ENCODE peak calls at places on chromosomes 3 and 15, in ten cellular contexts. One of them, this sample, is unnamed. For H3K4me1 and H3K36me3, the result is how much of the 10 kb centered on the place peaks cover.

GRCh38 chr3:23809840-23810341 is 4.1 kb downstream of the UBE2E1 start:
- DNase-seq in psoas muscle: no peak
- DNase-seq in upper lobe of right lung: no peak
- DNase-seq in lung: no peak
- DNase-seq in Panc1: no peak
- DNase-seq in transverse colon: no peak
- DNase-seq in endothelial cell of umbilical vein: peak
- DNase-seq in heart right ventricle: no peak
- DNase-seq in IMR-90: no peak
- DNase-seq in effector memory CD4-positive, alpha-beta T cell: no peak
- DNase-seq in this sample: no peak

GRCh38 chr3:58722526-58722925 is 56.0 kb upstream of the FAM3D start:
- DNase-seq in effector memory CD4-positive, alpha-beta T cell: no peak
- DNase-seq in psoas muscle: no peak
- DNase-seq in transverse colon: no peak
- DNase-seq in Panc1: no peak
- DNase-seq in IMR-90: peak
- DNase-seq in endothelial cell of umbilical vein: no peak
- DNase-seq in lung: no peak
- DNase-seq in upper lobe of right lung: no peak
- DNase-seq in heart right ventricle: no peak
- DNase-seq in this sample: no peak

GRCh38 chr15:95470997-95471692 is 859.4 kb upstream of the NR2F2 start:
- DNase-seq in lung: no peak
- DNase-seq in IMR-90: peak
- DNase-seq in Panc1: no peak
- DNase-seq in psoas muscle: no peak
- DNase-seq in heart right ventricle: peak
- DNase-seq in transverse colon: no peak
- DNase-seq in effector memory CD4-positive, alpha-beta T cell: no peak
- DNase-seq in upper lobe of right lung: no peak
- DNase-seq in endothelial cell of umbilical vein: peak
- DNase-seq in this sample: no peak

GRCh38 chr3:122382888-122383666 is at the start of gene MIX23:
- DNase-seq in psoas muscle: peak
- DNase-seq in endothelial cell of umbilical vein: peak
- DNase-seq in transverse colon: peak
- DNase-seq in effector memory CD4-positive, alpha-beta T cell: peak
- DNase-seq in upper lobe of right lung: peak
- DNase-seq in Panc1: peak
- DNase-seq in IMR-90: peak
- DNase-seq in lung: peak
- DNase-seq in heart right ventricle: peak
- DNase-seq in this sample: peak

GRCh38 chr3:160921020-160921635 is 165.1 kb downstream of the PPM1L start:
- DNase-seq in endothelial cell of umbilical vein: peak
- DNase-seq in psoas muscle: peak
- DNase-seq in upper lobe of right lung: no peak
- DNase-seq in IMR-90: peak
- DNase-seq in effector memory CD4-positive, alpha-beta T cell: no peak
- DNase-seq in heart right ventricle: no peak
- DNase-seq in lung: no peak
- DNase-seq in transverse colon: no peak
- DNase-seq in Panc1: no peak
- DNase-seq in this sample: no peak

GRCh38 chr3:119175869-119176756 is 2.7 kb downstream of the UPK1B start:
- DNase-seq in lung: no peak
- DNase-seq in IMR-90: peak
- DNase-seq in effector memory CD4-positive, alpha-beta T cell: no peak
- DNase-seq in transverse colon: peak
- DNase-seq in psoas muscle: peak
- DNase-seq in heart right ventricle: no peak
- DNase-seq in endothelial cell of umbilical vein: no peak
- DNase-seq in upper lobe of right lung: no peak
- DNase-seq in Panc1: peak
- DNase-seq in this sample: no peak

GRCh38 chr15:101264911-101265641 is 12.2 kb downstream of the SELENOS start:
- DNase-seq in endothelial cell of umbilical vein: no peak
- DNase-seq in IMR-90: no peak
- DNase-seq in transverse colon: peak
- DNase-seq in heart right ventricle: no peak
- DNase-seq in psoas muscle: no peak
- DNase-seq in upper lobe of right lung: no peak
- DNase-seq in Panc1: no peak
- DNase-seq in lung: no peak
- DNase-seq in effector memory CD4-positive, alpha-beta T cell: no peak
- DNase-seq in this sample: no peak

GRCh38 chr3:126539558-126540250 is 15.7 kb downstream of the CHST13 start:
- DNase-seq in Panc1: no peak
- DNase-seq in heart right ventricle: no peak
- DNase-seq in transverse colon: peak
- DNase-seq in effector memory CD4-positive, alpha-beta T cell: no peak
- DNase-seq in IMR-90: no peak
- DNase-seq in lung: no peak
- DNase-seq in psoas muscle: no peak
- DNase-seq in endothelial cell of umbilical vein: no peak
- DNase-seq in upper lobe of right lung: peak
- DNase-seq in this sample: no peak

GRCh38 chr3:133238015-133238414 is 161.8 kb upstream of the BFSP2 start:
- DNase-seq in endothelial cell of umbilical vein: no peak
- DNase-seq in effector memory CD4-positive, alpha-beta T cell: no peak
- DNase-seq in IMR-90: peak
- DNase-seq in psoas muscle: no peak
- DNase-seq in upper lobe of right lung: no peak
- DNase-seq in lung: no peak
- DNase-seq in transverse colon: no peak
- DNase-seq in Panc1: no peak
- DNase-seq in heart right ventricle: no peak
- DNase-seq in this sample: no peak

GRCh38 chr3:14304101-14305045 is 98.0 kb upstream of the SLC6A6 start:
- DNase-seq in endothelial cell of umbilical vein: no peak
- DNase-seq in heart right ventricle: no peak
- DNase-seq in transverse colon: no peak
- DNase-seq in effector memory CD4-positive, alpha-beta T cell: no peak
- DNase-seq in Panc1: no peak
- DNase-seq in IMR-90: no peak
- DNase-seq in upper lobe of right lung: no peak
- DNase-seq in psoas muscle: no peak
- DNase-seq in lung: no peak
- DNase-seq in this sample: no peak

GRCh38 chr3:110808630-110809029 is 263.0 kb upstream of the NECTIN3 start:
- DNase-seq in psoas muscle: no peak
- DNase-seq in Panc1: no peak
- DNase-seq in IMR-90: no peak
- DNase-seq in endothelial cell of umbilical vein: no peak
- DNase-seq in effector memory CD4-positive, alpha-beta T cell: no peak
- DNase-seq in lung: no peak
- DNase-seq in upper lobe of right lung: no peak
- DNase-seq in heart right ventricle: no peak
- DNase-seq in transverse colon: no peak
- DNase-seq in this sample: no peak

GRCh38 chr15:48631191-48631770 is 14.2 kb downstream of the FBN1 start:
- DNase-seq in effector memory CD4-positive, alpha-beta T cell: no peak
- DNase-seq in transverse colon: no peak
- DNase-seq in IMR-90: peak
- DNase-seq in endothelial cell of umbilical vein: no peak
- DNase-seq in upper lobe of right lung: no peak
- DNase-seq in psoas muscle: no peak
- DNase-seq in heart right ventricle: no peak
- DNase-seq in lung: no peak
- DNase-seq in Panc1: no peak
- DNase-seq in this sample: no peak

GRCh38 chr3:65902304-65902793 is 136.4 kb downstream of the MAGI1 start:
- DNase-seq in effector memory CD4-positive, alpha-beta T cell: no peak
- DNase-seq in heart right ventricle: no peak
- DNase-seq in lung: no peak
- DNase-seq in upper lobe of right lung: no peak
- DNase-seq in endothelial cell of umbilical vein: no peak
- DNase-seq in psoas muscle: no peak
- DNase-seq in Panc1: no peak
- DNase-seq in transverse colon: peak
- DNase-seq in IMR-90: no peak
- DNase-seq in this sample: no peak

GRCh38 chr3:44890258-44890657 is 15.8 kb downstream of the TGM4 start:
- DNase-seq in psoas muscle: no peak
- DNase-seq in lung: no peak
- DNase-seq in Panc1: no peak
- DNase-seq in effector memory CD4-positive, alpha-beta T cell: no peak
- DNase-seq in endothelial cell of umbilical vein: no peak
- DNase-seq in transverse colon: no peak
- DNase-seq in IMR-90: peak
- DNase-seq in upper lobe of right lung: no peak
- DNase-seq in heart right ventricle: no peak
- DNase-seq in this sample: no peak

GRCh38 chr3:44885618-44886017 is 11.2 kb downstream of the TGM4 start:
- DNase-seq in IMR-90: peak
- DNase-seq in Panc1: peak
- DNase-seq in effector memory CD4-positive, alpha-beta T cell: no peak
- DNase-seq in psoas muscle: no peak
- DNase-seq in lung: no peak
- DNase-seq in upper lobe of right lung: no peak
- DNase-seq in transverse colon: no peak
- DNase-seq in heart right ventricle: no peak
- DNase-seq in endothelial cell of umbilical vein: peak
- DNase-seq in this sample: no peak

GRCh38 chr3:44886561-44886960 is 12.2 kb downstream of the TGM4 start:
- DNase-seq in effector memory CD4-positive, alpha-beta T cell: no peak
- DNase-seq in transverse colon: no peak
- DNase-seq in Panc1: peak
- DNase-seq in IMR-90: no peak
- DNase-seq in psoas muscle: no peak
- DNase-seq in heart right ventricle: no peak
- DNase-seq in lung: no peak
- DNase-seq in endothelial cell of umbilical vein: no peak
- DNase-seq in upper lobe of right lung: no peak
- DNase-seq in this sample: no peak

GRCh38 chr3:44883999-44884431 is 9.6 kb downstream of the TGM4 start:
- DNase-seq in endothelial cell of umbilical vein: peak
- DNase-seq in upper lobe of right lung: no peak
- DNase-seq in transverse colon: no peak
- DNase-seq in lung: no peak
- DNase-seq in IMR-90: peak
- DNase-seq in effector memory CD4-positive, alpha-beta T cell: no peak
- DNase-seq in Panc1: peak
- DNase-seq in heart right ventricle: no peak
- DNase-seq in psoas muscle: no peak
- DNase-seq in this sample: no peak

GRCh38 chr3:44887101-44887500 is 12.7 kb downstream of the TGM4 start:
- DNase-seq in psoas muscle: no peak
- DNase-seq in transverse colon: no peak
- DNase-seq in Panc1: no peak
- DNase-seq in IMR-90: no peak
- DNase-seq in upper lobe of right lung: no peak
- DNase-seq in heart right ventricle: no peak
- DNase-seq in endothelial cell of umbilical vein: no peak
- DNase-seq in effector memory CD4-positive, alpha-beta T cell: no peak
- DNase-seq in lung: no peak
- DNase-seq in this sample: no peak
- H3K4me1 ChIP-seq in psoas muscle: under half
- H3K4me1 ChIP-seq in transverse colon: under half
- H3K4me1 ChIP-seq in Panc1: under half
- H3K4me1 ChIP-seq in IMR-90: under half
- H3K4me1 ChIP-seq in upper lobe of right lung: under half
- H3K4me1 ChIP-seq in heart right ventricle: under half
- H3K4me1 ChIP-seq in endothelial cell of umbilical vein: under half
- H3K4me1 ChIP-seq in effector memory CD4-positive, alpha-beta T cell: under half
- H3K4me1 ChIP-seq in lung: under half
- H3K4me1 ChIP-seq in this sample: under half

GRCh38 chr15:75407083-75407482 is 38.7 kb upstream of the MAN2C1 start:
- DNase-seq in effector memory CD4-positive, alpha-beta T cell: no peak
- DNase-seq in lung: no peak
- DNase-seq in transverse colon: no peak
- DNase-seq in Panc1: no peak
- DNase-seq in IMR-90: no peak
- DNase-seq in psoas muscle: no peak
- DNase-seq in upper lobe of right lung: no peak
- DNase-seq in heart right ventricle: no peak
- DNase-seq in endothelial cell of umbilical vein: no peak
- DNase-seq in this sample: no peak

DNA sequence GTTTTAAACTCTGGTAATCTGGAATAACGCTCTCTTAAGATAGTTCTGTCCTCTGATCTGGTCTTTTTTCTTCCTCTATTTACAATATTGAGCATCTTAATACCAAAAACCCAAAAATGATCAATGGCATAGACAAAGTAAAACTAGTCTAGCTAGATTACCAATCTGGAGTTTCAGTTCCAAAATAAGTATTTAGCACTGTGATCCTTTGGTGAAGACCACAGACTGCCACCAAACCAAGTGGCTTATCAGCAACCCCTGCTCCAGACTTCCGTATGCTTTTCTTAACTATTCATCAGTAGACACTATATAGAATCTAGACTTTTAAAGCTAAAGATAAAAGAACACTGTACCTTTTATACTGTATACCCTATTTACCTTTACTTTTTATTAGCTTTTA is 35.5 kb upstream of the MAN2C1 start:
- DNase-seq in IMR-90: no peak
- DNase-seq in lung: no peak
- DNase-seq in upper lobe of right lung: no peak
- DNase-seq in psoas muscle: no peak
- DNase-seq in transverse colon: no peak
- DNase-seq in endothelial cell of umbilical vein: no peak
- DNase-seq in Panc1: no peak
- DNase-seq in effector memory CD4-positive, alpha-beta T cell: no peak
- DNase-seq in heart right ventricle: no peak
- DNase-seq in this sample: no peak
- H3K36me3 ChIP-seq in IMR-90: half or more
- H3K36me3 ChIP-seq in lung: under half
- H3K36me3 ChIP-seq in upper lobe of right lung: half or more
- H3K36me3 ChIP-seq in psoas muscle: under half
- H3K36me3 ChIP-seq in transverse colon: under half
- H3K36me3 ChIP-seq in endothelial cell of umbilical vein: under half
- H3K36me3 ChIP-seq in Panc1: under half
- H3K36me3 ChIP-seq in effector memory CD4-positive, alpha-beta T cell: half or more
- H3K36me3 ChIP-seq in heart right ventricle: under half
- H3K36me3 ChIP-seq in this sample: half or more

GRCh38 chr15:41814534-41814933 is 13.4 kb upstream of the JMJD7 start:
- DNase-seq in psoas muscle: no peak
- DNase-seq in lung: no peak
- DNase-seq in effector memory CD4-positive, alpha-beta T cell: no peak
- DNase-seq in Panc1: no peak
- DNase-seq in transverse colon: no peak
- DNase-seq in endothelial cell of umbilical vein: no peak
- DNase-seq in upper lobe of right lung: no peak
- DNase-seq in heart right ventricle: no peak
- DNase-seq in IMR-90: no peak
- DNase-seq in this sample: no peak
- H3K4me1 ChIP-seq in psoas muscle: under half
- H3K4me1 ChIP-seq in lung: under half
- H3K4me1 ChIP-seq in effector memory CD4-positive, alpha-beta T cell: under half
- H3K4me1 ChIP-seq in Panc1: under half
- H3K4me1 ChIP-seq in transverse colon: under half
- H3K4me1 ChIP-seq in endothelial cell of umbilical vein: under half
- H3K4me1 ChIP-seq in upper lobe of right lung: under half
- H3K4me1 ChIP-seq in heart right ventricle: under half
- H3K4me1 ChIP-seq in IMR-90: under half
- H3K4me1 ChIP-seq in this sample: under half

DNA sequence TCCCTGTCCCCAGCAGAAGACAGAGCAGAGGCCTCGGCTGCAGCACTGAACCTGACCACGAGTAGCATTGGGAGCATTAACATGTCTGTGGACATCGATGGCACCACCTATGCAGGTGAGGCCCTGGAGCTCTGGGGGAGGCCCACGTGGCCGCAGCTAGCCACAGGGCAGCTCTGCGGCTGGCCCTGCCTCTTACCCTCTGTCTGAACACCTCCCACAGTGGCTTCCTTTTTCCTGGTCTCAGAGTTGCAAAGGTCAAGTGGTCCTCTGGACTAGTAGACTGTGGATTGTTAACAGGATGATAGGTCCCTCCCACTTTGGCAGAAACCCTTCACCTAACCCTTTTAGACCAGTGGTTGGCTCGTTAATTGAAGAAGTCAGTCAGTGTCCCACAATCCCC is 22.5 kb upstream of the CLK3 start:
- DNase-seq in Panc1: no peak
- DNase-seq in psoas muscle: no peak
- DNase-seq in heart right ventricle: no peak
- DNase-seq in transverse colon: no peak
- DNase-seq in effector memory CD4-positive, alpha-beta T cell: no peak
- DNase-seq in lung: peak
- DNase-seq in IMR-90: no peak
- DNase-seq in endothelial cell of umbilical vein: no peak
- DNase-seq in upper lobe of right lung: no peak
- DNase-seq in this sample: no peak
- H3K36me3 ChIP-seq in Panc1: under half
- H3K36me3 ChIP-seq in psoas muscle: under half
- H3K36me3 ChIP-seq in heart right ventricle: under half
- H3K36me3 ChIP-seq in transverse colon: under half
- H3K36me3 ChIP-seq in effector memory CD4-positive, alpha-beta T cell: half or more
- H3K36me3 ChIP-seq in lung: under half
- H3K36me3 ChIP-seq in IMR-90: under half
- H3K36me3 ChIP-seq in endothelial cell of umbilical vein: under half
- H3K36me3 ChIP-seq in upper lobe of right lung: under half
- H3K36me3 ChIP-seq in this sample: half or more